ENCODE peak calls at places on chromosomes 16 and 17, in four cellular contexts. One of them, this sample, is unnamed.
A peak's percentile ranks its signal among the peaks of the same experiment; 100 is the strongest.

GRCh38 chr16:21646721-21647561 is 5.5 kb downstream of the IGSF6 start:
- DNase-seq in GM12891: peak; percentile 46
- DNase-seq in GM23338: no peak
- DNase-seq in PC-3: no peak
- DNase-seq in this sample: no peak

GRCh38 chr17:17201907-17202306 is 4.2 kb downstream of the PLD6 start:
- DNase-seq in GM12891: no peak
- DNase-seq in GM23338: no peak
- DNase-seq in PC-3: no peak
- DNase-seq in this sample: no peak

GRCh38 chr16:75476817-75477216 is 12.3 kb upstream of the TMEM170A start:
- DNase-seq in GM12891: no peak
- DNase-seq in GM23338: no peak
- DNase-seq in PC-3: peak; percentile 48
- DNase-seq in this sample: no peak

GRCh38 chr16:84032458-84033178 is 10.0 kb downstream of the SLC38A8 start:
- DNase-seq in GM12891: no peak
- DNase-seq in GM23338: no peak
- DNase-seq in PC-3: no peak
- DNase-seq in this sample: peak; percentile 97

GRCh38 chr17:61458491-61459433 is 6.5 kb downstream of the TBX4 start:
- DNase-seq in GM12891: no peak
- DNase-seq in GM23338: peak; percentile 81
- DNase-seq in PC-3: no peak
- DNase-seq in this sample: no peak

GRCh38 chr17:33889766-33890165 is 365.3 kb upstream of the CCL2 start:
- DNase-seq in GM12891: no peak
- DNase-seq in GM23338: no peak
- DNase-seq in PC-3: no peak
- DNase-seq in this sample: no peak

GRCh38 chr16:9123401-9123800 is 32.0 kb downstream of the HAPSTR1 start:
- DNase-seq in GM12891: no peak
- DNase-seq in GM23338: no peak
- DNase-seq in PC-3: no peak
- DNase-seq in this sample: no peak

GRCh38 chr17:50593321-50593720 is 32.8 kb downstream of the CACNA1G start:
- DNase-seq in GM12891: no peak
- DNase-seq in GM23338: peak; percentile 67
- DNase-seq in PC-3: no peak
- DNase-seq in this sample: peak; percentile 98

GRCh38 chr17:28384281-28385036 is 13.0 kb downstream of the SARM1 start:
- DNase-seq in GM12891: peak; percentile 67
- DNase-seq in GM23338: peak; percentile 66
- DNase-seq in PC-3: peak; percentile 66
- DNase-seq in this sample: no peak

GRCh38 chr17:5237541-5238016 is 2.9 kb upstream of the SCIMP start:
- DNase-seq in GM12891: peak; percentile 42
- DNase-seq in GM23338: peak; percentile 93
- DNase-seq in PC-3: peak; percentile 60
- DNase-seq in this sample: peak; percentile 52

GRCh38 chr16:49466881-49467280 is 93.3 kb downstream of the C16orf78 start:
- DNase-seq in GM12891: no peak
- DNase-seq in GM23338: no peak
- DNase-seq in PC-3: no peak
- DNase-seq in this sample: no peak

GRCh38 chr17:17343896-17344506 is 40.8 kb downstream of the NT5M start:
- DNase-seq in GM12891: no peak
- DNase-seq in GM23338: no peak
- DNase-seq in PC-3: no peak
- DNase-seq in this sample: no peak

GRCh38 chr16:85983064-85983463 is 84.1 kb downstream of the IRF8 start:
- DNase-seq in GM12891: no peak
- DNase-seq in GM23338: no peak
- DNase-seq in PC-3: no peak
- DNase-seq in this sample: no peak

GRCh38 chr16:11901091-11901490 is 14.7 kb downstream of the GSPT1 start:
- DNase-seq in GM12891: no peak
- DNase-seq in GM23338: no peak
- DNase-seq in PC-3: no peak
- DNase-seq in this sample: no peak

GRCh38 chr17:17139972-17140589 is 66.1 kb downstream of the PLD6 start:
- DNase-seq in GM12891: no peak
- DNase-seq in GM23338: peak; percentile 36
- DNase-seq in PC-3: no peak
- DNase-seq in this sample: no peak

GRCh38 chr17:1871743-1872142 is 41.9 kb downstream of the RPA1 start:
- DNase-seq in GM12891: no peak
- DNase-seq in GM23338: no peak
- DNase-seq in PC-3: no peak
- DNase-seq in this sample: no peak

GRCh38 chr16:10828851-10829331 is 10.3 kb upstream of the TVP23A start:
- DNase-seq in GM12891: no peak
- DNase-seq in GM23338: peak; percentile 30
- DNase-seq in PC-3: peak; percentile 62
- DNase-seq in this sample: no peak

GRCh38 chr16:79426663-79427062 is 173.9 kb downstream of the MAF start:
- DNase-seq in GM12891: no peak
- DNase-seq in GM23338: no peak
- DNase-seq in PC-3: no peak
- DNase-seq in this sample: no peak

GRCh38 chr16:49682577-49683165 is 173.2 kb downstream of the ZNF423 start:
- DNase-seq in GM12891: no peak
- DNase-seq in GM23338: no peak
- DNase-seq in PC-3: no peak
- DNase-seq in this sample: peak; percentile 23

GRCh38 chr16:4316103-4316731 is 350 bp downstream of the GLIS2 start:
- DNase-seq in GM12891: no peak
- DNase-seq in GM23338: peak; percentile 65
- DNase-seq in PC-3: peak; percentile 16
- DNase-seq in this sample: no peak